ENCODE peak calls at places on chromosomes 2 and 18, in eight cellular contexts. E is lower leg skin, Q is suprapubic skin, K is HCT116, S is uterus, I is breast epithelium, M is A549, X is transverse colon. F is an unnamed sample.

GRCh38 chr18:61435064-61435652 is 101.9 kb downstream of the CDH20 start:
- DNase-seq in I (no peak), M (no peak), X (no peak), Q (no peak), K (peak; percentile 22), S (no peak), E (no peak), F (peak; percentile 36)

GRCh38 chr2:207974214-207974600 is 51.1 kb downstream of the PLEKHM3 start:
- DNase-seq in M (no peak), I (no peak), K (no peak), X (no peak), Q (no peak), S (no peak), E (no peak), F (no peak)

GRCh38 chr2:241153616-241154015 is 3.3 kb downstream of the PPP1R7 start:
- DNase-seq in I (no peak), E (no peak), S (no peak), Q (no peak), M (no peak), K (no peak), X (no peak), F (no peak)

GRCh38 chr18:21110667-21111350 is 804 bp downstream of the ROCK1 start:
- DNase-seq in M (no peak), K (no peak), S (peak; percentile 27), E (peak; percentile 91), I (no peak), Q (peak; percentile 84), X (peak; percentile 67), F (peak; percentile 73)

GRCh38 chr2:30249354-30249753 is 18.0 kb downstream of the LBH start:
- DNase-seq in I (no peak), E (peak; percentile 49), M (no peak), Q (no peak), S (peak; percentile 6), K (no peak), X (no peak), F (no peak)

GRCh38 chr2:68059769-68060525 is 2.9 kb downstream of the C1D start:
- DNase-seq in I (no peak), X (no peak), K (no peak), Q (no peak), E (no peak), S (no peak), M (no peak), F (peak; percentile 27)

GRCh38 chr2:96315400-96316071 is 9.6 kb upstream of the ITPRIPL1 start:
- DNase-seq in I (no peak), M (no peak), S (no peak), Q (no peak), E (no peak), K (no peak), X (peak; percentile 16), F (no peak)

GRCh38 chr2:171057575-171057974 is 103.1 kb downstream of the TLK1 start:
- DNase-seq in Q (no peak), I (no peak), K (no peak), E (no peak), M (no peak), S (no peak), X (no peak), F (no peak)

GRCh38 chr2:25332571-25332970 is 9.2 kb downstream of the DNMT3A start:
- DNase-seq in X (no peak), K (no peak), Q (no peak), E (no peak), I (no peak), S (no peak), M (no peak), F (no peak)

GRCh38 chr2:113202305-113203216 is 28.8 kb downstream of the PSD4 start:
- DNase-seq in X (no peak), I (no peak), K (no peak), Q (no peak), M (no peak), E (no peak), S (no peak), F (no peak)

DNA sequence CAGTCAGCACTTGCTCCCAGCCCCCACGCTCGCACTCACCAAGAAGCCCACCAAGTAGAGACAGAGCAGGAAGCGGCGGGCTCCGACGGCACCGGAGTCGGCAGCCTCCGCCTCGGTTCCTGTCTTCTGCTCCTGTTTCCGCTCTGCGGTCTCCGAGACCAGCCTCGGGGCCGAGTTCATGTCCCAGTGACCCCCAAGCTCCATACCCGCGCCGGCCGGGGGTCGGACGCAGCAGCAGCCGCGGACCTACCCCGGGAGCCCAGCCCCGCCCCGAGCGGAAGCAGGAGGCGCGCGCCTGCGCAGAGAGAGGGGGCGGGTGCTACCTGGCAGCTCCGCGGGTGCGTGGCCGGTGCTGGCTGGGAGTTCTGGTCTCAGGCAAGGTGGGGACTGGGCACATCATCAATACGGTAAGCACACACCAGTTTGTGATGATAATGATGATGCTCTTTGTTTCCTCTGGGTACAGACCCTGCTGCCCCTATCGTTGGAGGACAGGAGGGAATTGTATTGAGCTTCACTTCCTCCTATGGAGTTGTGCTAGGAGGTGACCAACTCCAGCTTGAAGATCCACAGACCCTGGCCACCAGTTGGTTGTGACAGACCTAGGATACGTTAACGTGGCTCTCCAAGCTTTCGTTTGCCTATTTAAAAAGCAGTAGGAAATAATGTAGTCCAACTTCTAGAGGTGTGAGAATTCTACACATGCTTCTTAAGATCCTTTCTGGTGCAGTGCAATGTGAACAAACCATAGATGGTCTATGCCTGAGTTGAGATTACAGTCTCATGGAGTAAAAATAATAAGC is 25.0 kb upstream of the TMEM182 start:
- DNase-seq in Q (peak; percentile 91), I (peak; percentile 52), E (peak; percentile 95), X (peak; percentile 90), S (peak; percentile 59), K (peak; percentile 47), M (peak; percentile 68), F (peak; percentile 89)
- TF ChIP-seq POLR2A in Q (no peak), I (peak; percentile 59), E (no peak), X (peak; percentile 90), S (no peak), K (peak; percentile 92), M (peak; percentile 97), F (peak; percentile 75)

GRCh38 chr2:43220982-43221659 is 5.3 kb downstream of the ZFP36L2 start:
- DNase-seq in Q (peak; percentile 85), K (no peak), X (peak; percentile 78), I (peak; percentile 48), M (no peak), S (peak; percentile 93), E (peak; percentile 92), F (peak; percentile 65)
- TF ChIP-seq POLR2A in Q (no peak), K (no peak), X (peak; percentile 41), I (no peak), M (no peak), S (no peak), E (no peak), F (no peak)

DNA sequence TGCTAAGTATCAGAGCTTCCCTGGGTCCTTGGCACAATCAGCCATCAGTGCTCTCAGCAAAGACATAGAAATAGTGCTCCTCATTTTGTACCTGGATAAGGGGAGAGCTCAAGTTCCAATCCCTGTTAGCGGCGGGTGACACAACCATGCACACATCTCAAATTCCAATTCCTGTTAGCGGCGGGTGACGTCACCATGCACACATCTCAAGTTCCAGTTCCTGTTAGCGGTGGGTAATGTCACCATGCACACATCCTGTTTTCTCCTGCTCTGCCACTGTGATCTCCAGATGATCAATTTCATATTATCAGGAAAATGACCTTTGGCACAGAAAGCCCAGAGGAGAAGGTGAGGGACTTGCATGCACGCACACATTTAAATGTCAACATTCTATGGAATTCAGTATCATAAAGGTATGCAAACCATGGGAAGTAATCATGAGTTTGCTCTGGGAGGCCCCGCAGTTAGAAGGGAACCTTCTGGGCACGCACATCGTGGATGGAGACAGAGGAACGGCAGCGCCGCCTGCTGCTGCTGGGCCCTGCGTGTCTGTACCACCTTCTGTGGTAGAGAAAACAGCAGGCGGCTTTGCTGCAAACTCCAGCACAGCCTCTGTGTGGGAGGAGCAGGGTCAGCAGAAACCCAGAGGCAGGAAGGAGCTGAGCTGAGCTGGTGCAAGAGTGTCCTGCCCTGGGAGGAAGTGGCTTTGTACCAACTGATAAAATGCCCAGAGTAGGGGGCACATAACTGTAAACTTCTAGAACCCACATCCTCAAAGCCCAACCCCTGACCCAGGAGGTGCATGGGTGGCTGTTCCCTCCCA is 77.8 kb downstream of the MBP start:
- DNase-seq in X (peak; percentile 82), I (peak; percentile 55), K (no peak), Q (peak; percentile 91), E (peak; percentile 93), M (peak; percentile 66), S (peak; percentile 75), F (peak; percentile 80)
- TF ChIP-seq POLR2A in X (no peak), I (no peak), K (no peak), Q (no peak), E (no peak), M (no peak), S (no peak), F (no peak)

DNA sequence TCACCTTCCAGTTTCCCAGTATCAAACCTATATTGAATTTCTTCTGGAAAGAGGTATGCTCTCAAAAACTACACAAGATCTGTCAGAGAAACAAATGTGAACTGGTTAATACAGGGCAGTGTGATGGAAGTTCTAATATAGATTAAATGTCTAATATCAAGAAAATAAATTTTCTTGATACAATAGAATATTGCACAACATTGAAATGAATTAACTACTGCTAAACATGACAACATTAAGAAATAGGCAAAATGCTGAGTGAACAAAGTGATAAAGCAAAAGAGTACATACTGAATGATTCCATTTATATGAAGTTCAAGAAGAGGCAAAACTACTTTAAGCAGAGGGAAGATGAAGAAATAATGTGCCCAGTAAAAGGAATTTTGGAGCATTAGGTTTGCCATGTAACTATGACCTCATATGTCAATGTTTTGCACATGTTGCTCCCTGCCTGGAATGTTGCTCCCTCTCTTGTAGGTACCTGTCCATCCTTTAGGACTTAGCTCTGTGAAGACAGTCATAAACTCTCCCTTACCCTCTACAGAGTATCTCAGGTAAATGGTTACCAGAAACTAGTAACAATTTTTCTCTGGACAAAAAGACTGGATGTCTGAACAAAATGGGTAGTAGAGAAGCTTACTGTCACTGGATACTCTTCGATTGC is 339.0 kb downstream of the RAD51AP2 start:
- DNase-seq in E (no peak), X (no peak), K (no peak), S (no peak), M (no peak), Q (no peak), I (no peak), F (no peak)
- TF ChIP-seq POLR2A in E (no peak), X (no peak), K (no peak), S (no peak), M (no peak), Q (no peak), I (no peak), F (no peak)

DNA sequence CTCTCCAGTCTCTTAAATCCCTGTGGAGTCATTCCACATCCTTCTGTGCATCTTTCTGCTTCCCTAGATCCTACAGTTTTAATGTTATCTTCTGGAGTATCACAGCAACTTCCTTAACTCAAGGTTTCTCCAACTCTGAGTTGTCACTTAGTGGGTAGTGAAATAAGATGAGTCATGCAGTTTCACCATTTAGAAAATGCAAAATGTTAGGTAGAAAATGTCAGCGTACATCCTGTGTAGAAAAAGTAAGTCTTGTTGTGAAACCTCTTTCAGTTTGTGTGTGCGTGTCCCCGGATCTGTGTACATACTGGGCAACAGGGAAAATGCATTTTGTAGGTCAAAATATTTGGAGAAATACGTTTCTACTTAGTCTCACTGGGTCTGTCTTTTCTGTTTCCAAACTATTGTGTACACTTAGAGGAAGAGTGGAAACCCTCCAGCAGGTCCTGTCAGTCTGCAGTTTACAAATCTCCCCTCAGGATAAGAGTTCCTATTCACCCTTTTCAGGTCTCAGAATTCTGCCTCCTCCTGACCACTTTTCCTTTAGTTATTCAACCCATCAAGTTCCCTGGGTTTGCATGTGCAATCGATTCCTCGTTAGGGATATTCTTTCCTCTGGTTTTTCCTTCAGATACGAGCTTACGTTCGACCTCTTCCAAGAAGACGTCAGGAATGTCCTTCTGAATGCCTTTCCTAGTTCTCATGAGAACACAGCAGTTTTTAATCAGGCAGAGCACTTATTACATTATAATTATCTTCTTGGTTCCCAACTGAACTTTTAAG is 154.8 kb downstream of the TGIF1 start:
- DNase-seq in E (no peak), K (no peak), I (no peak), M (no peak), Q (no peak), S (no peak), X (no peak), F (peak; percentile 93)
- TF ChIP-seq POLR2A in E (no peak), K (peak; percentile 25), I (no peak), M (no peak), Q (no peak), S (no peak), X (peak; percentile 27), F (peak; percentile 72)

GRCh38 chr2:8543412-8544167 is 138.3 kb upstream of the ID2 start:
- DNase-seq in S (peak; percentile 28), I (no peak), Q (peak; percentile 84), M (no peak), K (no peak), E (peak; percentile 91), X (peak; percentile 68), F (peak; percentile 70)
- TF ChIP-seq POLR2A in S (no peak), I (no peak), Q (no peak), M (no peak), K (no peak), E (no peak), X (no peak), F (peak; percentile 64)